ENCODE peak calls at places on chromosomes 1 and 21, in seven cellular contexts. One of them, this sample, is unnamed. For H3K27me3, the result is how much of the 10 kb centered on the place peaks cover.

GRCh38 chr1:153465728-153466625 is 5.5 kb upstream of the S100A7 start:
- DNase-seq in heart right ventricle: peak
- DNase-seq in ovary: peak
- DNase-seq in fibroblast of lung: peak
- DNase-seq in body of pancreas: peak
- DNase-seq in MM.1S: peak
- DNase-seq in prostate gland: no peak
- DNase-seq in this sample: peak

GRCh38 chr1:16122916-16123315 is 33.0 kb downstream of the EPHA2 start:
- DNase-seq in ovary: peak
- DNase-seq in MM.1S: no peak
- DNase-seq in body of pancreas: peak
- DNase-seq in heart right ventricle: no peak
- DNase-seq in prostate gland: no peak
- DNase-seq in fibroblast of lung: peak
- DNase-seq in this sample: no peak

GRCh38 chr1:222187566-222187965 is 360.3 kb downstream of the HHIPL2 start:
- DNase-seq in prostate gland: no peak
- DNase-seq in heart right ventricle: no peak
- DNase-seq in ovary: no peak
- DNase-seq in MM.1S: no peak
- DNase-seq in fibroblast of lung: no peak
- DNase-seq in body of pancreas: no peak
- DNase-seq in this sample: no peak

GRCh38 chr21:42319851-42320602 is 4.8 kb upstream of the TFF3 start:
- DNase-seq in ovary: no peak
- DNase-seq in heart right ventricle: no peak
- DNase-seq in fibroblast of lung: no peak
- DNase-seq in prostate gland: no peak
- DNase-seq in body of pancreas: peak
- DNase-seq in MM.1S: no peak
- DNase-seq in this sample: no peak

GRCh38 chr21:45589686-45590245 is 47.5 kb upstream of the SLC19A1 start:
- DNase-seq in fibroblast of lung: no peak
- DNase-seq in body of pancreas: no peak
- DNase-seq in heart right ventricle: no peak
- DNase-seq in prostate gland: no peak
- DNase-seq in MM.1S: no peak
- DNase-seq in ovary: no peak
- DNase-seq in this sample: no peak

GRCh38 chr1:242129103-242129502 is 130.2 kb upstream of the MAP1LC3C start:
- DNase-seq in body of pancreas: no peak
- DNase-seq in ovary: no peak
- DNase-seq in prostate gland: no peak
- DNase-seq in fibroblast of lung: no peak
- DNase-seq in MM.1S: peak
- DNase-seq in heart right ventricle: no peak
- DNase-seq in this sample: peak

GRCh38 chr1:53622531-53622930 is 116.4 kb downstream of the GLIS1 start:
- DNase-seq in fibroblast of lung: no peak
- DNase-seq in prostate gland: no peak
- DNase-seq in heart right ventricle: no peak
- DNase-seq in body of pancreas: no peak
- DNase-seq in ovary: no peak
- DNase-seq in MM.1S: no peak
- DNase-seq in this sample: no peak

GRCh38 chr1:17611991-17612390 is 72.5 kb downstream of the ARHGEF10L start:
- DNase-seq in heart right ventricle: no peak
- DNase-seq in ovary: no peak
- DNase-seq in body of pancreas: no peak
- DNase-seq in fibroblast of lung: peak
- DNase-seq in prostate gland: no peak
- DNase-seq in MM.1S: no peak
- DNase-seq in this sample: no peak

GRCh38 chr1:58620926-58621325 is 43.9 kb upstream of the TACSTD2 start:
- DNase-seq in heart right ventricle: no peak
- DNase-seq in body of pancreas: no peak
- DNase-seq in fibroblast of lung: no peak
- DNase-seq in prostate gland: no peak
- DNase-seq in MM.1S: no peak
- DNase-seq in ovary: no peak
- DNase-seq in this sample: peak

GRCh38 chr21:38716088-38716487 is 89.6 kb upstream of the ETS2 start:
- DNase-seq in ovary: no peak
- DNase-seq in fibroblast of lung: no peak
- DNase-seq in heart right ventricle: no peak
- DNase-seq in MM.1S: no peak
- DNase-seq in body of pancreas: no peak
- DNase-seq in prostate gland: no peak
- DNase-seq in this sample: no peak

GRCh38 chr1:228168563-228169270 is 3.1 kb downstream of the IBA57 start:
- DNase-seq in heart right ventricle: no peak
- DNase-seq in fibroblast of lung: no peak
- DNase-seq in prostate gland: no peak
- DNase-seq in ovary: no peak
- DNase-seq in MM.1S: no peak
- DNase-seq in body of pancreas: no peak
- DNase-seq in this sample: no peak

GRCh38 chr1:26163684-26164035 is 4.8 kb downstream of the FAM110D start:
- DNase-seq in heart right ventricle: no peak
- DNase-seq in ovary: no peak
- DNase-seq in body of pancreas: no peak
- DNase-seq in MM.1S: no peak
- DNase-seq in prostate gland: no peak
- DNase-seq in fibroblast of lung: no peak
- DNase-seq in this sample: no peak

GRCh38 chr1:156876281-156876680 is 15.6 kb downstream of the NTRK1 start:
- DNase-seq in fibroblast of lung: no peak
- DNase-seq in body of pancreas: no peak
- DNase-seq in prostate gland: no peak
- DNase-seq in heart right ventricle: no peak
- DNase-seq in MM.1S: no peak
- DNase-seq in ovary: no peak
- DNase-seq in this sample: no peak

GRCh38 chr1:149917590-149918144 is at the start of gene SV2A:
- DNase-seq in fibroblast of lung: peak
- DNase-seq in prostate gland: peak
- DNase-seq in ovary: no peak
- DNase-seq in MM.1S: no peak
- DNase-seq in heart right ventricle: no peak
- DNase-seq in body of pancreas: peak
- DNase-seq in this sample: peak

GRCh38 chr1:56329970-56330369 is 249.4 kb downstream of the PLPP3 start:
- DNase-seq in body of pancreas: no peak
- DNase-seq in fibroblast of lung: no peak
- DNase-seq in prostate gland: no peak
- DNase-seq in heart right ventricle: no peak
- DNase-seq in MM.1S: no peak
- DNase-seq in ovary: no peak
- DNase-seq in this sample: no peak

GRCh38 chr1:165543651-165544452 is at the start of gene LRRC52:
- DNase-seq in heart right ventricle: peak
- DNase-seq in prostate gland: peak
- DNase-seq in ovary: peak
- DNase-seq in MM.1S: no peak
- DNase-seq in body of pancreas: peak
- DNase-seq in fibroblast of lung: no peak
- DNase-seq in this sample: peak

GRCh38 chr21:34260598-34260997 is 103.2 kb upstream of the KCNE2 start:
- DNase-seq in MM.1S: no peak
- DNase-seq in ovary: no peak
- DNase-seq in body of pancreas: no peak
- DNase-seq in heart right ventricle: no peak
- DNase-seq in prostate gland: no peak
- DNase-seq in fibroblast of lung: no peak
- DNase-seq in this sample: no peak

DNA sequence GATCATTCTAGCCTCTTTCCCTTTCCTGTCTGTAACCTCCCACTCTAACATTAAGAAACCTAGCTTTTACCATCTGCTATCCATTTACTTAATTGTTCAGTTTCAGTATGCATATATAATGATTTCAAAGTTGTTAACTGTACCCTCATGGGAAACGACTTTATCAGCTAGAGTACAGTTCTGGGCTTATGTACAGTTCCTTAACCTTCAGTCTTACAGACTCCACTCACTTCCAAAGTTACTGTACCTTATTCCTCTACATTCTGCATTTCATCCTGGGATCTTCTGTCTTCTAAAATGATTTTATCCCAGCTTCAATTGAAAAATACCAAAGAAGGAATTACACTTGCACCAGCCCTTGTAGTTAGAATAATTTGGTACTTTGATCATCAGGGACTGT is 108.7 kb upstream of the KCNE2 start:
- DNase-seq in fibroblast of lung: no peak
- DNase-seq in body of pancreas: no peak
- DNase-seq in ovary: no peak
- DNase-seq in heart right ventricle: no peak
- DNase-seq in prostate gland: no peak
- DNase-seq in MM.1S: no peak
- DNase-seq in this sample: no peak
- H3K27me3 ChIP-seq in fibroblast of lung: under half
- H3K27me3 ChIP-seq in body of pancreas: under half
- H3K27me3 ChIP-seq in ovary: under half
- H3K27me3 ChIP-seq in heart right ventricle: under half
- H3K27me3 ChIP-seq in prostate gland: under half
- H3K27me3 ChIP-seq in MM.1S: under half
- H3K27me3 ChIP-seq in this sample: under half

GRCh38 chr1:21559788-21560567 is 50.8 kb downstream of the ALPL start:
- DNase-seq in body of pancreas: no peak
- DNase-seq in MM.1S: no peak
- DNase-seq in heart right ventricle: no peak
- DNase-seq in prostate gland: no peak
- DNase-seq in fibroblast of lung: no peak
- DNase-seq in ovary: no peak
- DNase-seq in this sample: no peak
- H3K27me3 ChIP-seq in body of pancreas: under half
- H3K27me3 ChIP-seq in MM.1S: half or more
- H3K27me3 ChIP-seq in heart right ventricle: under half
- H3K27me3 ChIP-seq in prostate gland: under half
- H3K27me3 ChIP-seq in fibroblast of lung: under half
- H3K27me3 ChIP-seq in ovary: under half
- H3K27me3 ChIP-seq in this sample: under half

GRCh38 chr1:118983558-118984021 is 4.6 kb downstream of the TBX15 start:
- DNase-seq in MM.1S: no peak
- DNase-seq in heart right ventricle: no peak
- DNase-seq in ovary: no peak
- DNase-seq in fibroblast of lung: no peak
- DNase-seq in body of pancreas: no peak
- DNase-seq in prostate gland: no peak
- DNase-seq in this sample: no peak
- H3K27me3 ChIP-seq in MM.1S: under half
- H3K27me3 ChIP-seq in heart right ventricle: half or more
- H3K27me3 ChIP-seq in ovary: under half
- H3K27me3 ChIP-seq in fibroblast of lung: half or more
- H3K27me3 ChIP-seq in body of pancreas: under half
- H3K27me3 ChIP-seq in prostate gland: half or more
- H3K27me3 ChIP-seq in this sample: half or more

GRCh38 chr1:182602945-182603645 is 1.1 kb downstream of the RGS16 start:
- DNase-seq in MM.1S: no peak
- DNase-seq in body of pancreas: no peak
- DNase-seq in prostate gland: no peak
- DNase-seq in ovary: no peak
- DNase-seq in heart right ventricle: no peak
- DNase-seq in fibroblast of lung: no peak
- DNase-seq in this sample: no peak

GRCh38 chr1:182601926-182602325 is 2.3 kb downstream of the RGS16 start:
- DNase-seq in MM.1S: no peak
- DNase-seq in ovary: no peak
- DNase-seq in body of pancreas: no peak
- DNase-seq in prostate gland: no peak
- DNase-seq in fibroblast of lung: no peak
- DNase-seq in heart right ventricle: no peak
- DNase-seq in this sample: no peak

GRCh38 chr1:182604835-182605164 is 611 bp upstream of the RGS16 start:
- DNase-seq in body of pancreas: no peak
- DNase-seq in ovary: no peak
- DNase-seq in prostate gland: no peak
- DNase-seq in heart right ventricle: no peak
- DNase-seq in MM.1S: no peak
- DNase-seq in fibroblast of lung: no peak
- DNase-seq in this sample: no peak

GRCh38 chr1:182603646-182604127 is 502 bp downstream of the RGS16 start:
- DNase-seq in MM.1S: peak
- DNase-seq in heart right ventricle: no peak
- DNase-seq in body of pancreas: peak
- DNase-seq in ovary: no peak
- DNase-seq in prostate gland: no peak
- DNase-seq in fibroblast of lung: peak
- DNase-seq in this sample: peak

DNA sequence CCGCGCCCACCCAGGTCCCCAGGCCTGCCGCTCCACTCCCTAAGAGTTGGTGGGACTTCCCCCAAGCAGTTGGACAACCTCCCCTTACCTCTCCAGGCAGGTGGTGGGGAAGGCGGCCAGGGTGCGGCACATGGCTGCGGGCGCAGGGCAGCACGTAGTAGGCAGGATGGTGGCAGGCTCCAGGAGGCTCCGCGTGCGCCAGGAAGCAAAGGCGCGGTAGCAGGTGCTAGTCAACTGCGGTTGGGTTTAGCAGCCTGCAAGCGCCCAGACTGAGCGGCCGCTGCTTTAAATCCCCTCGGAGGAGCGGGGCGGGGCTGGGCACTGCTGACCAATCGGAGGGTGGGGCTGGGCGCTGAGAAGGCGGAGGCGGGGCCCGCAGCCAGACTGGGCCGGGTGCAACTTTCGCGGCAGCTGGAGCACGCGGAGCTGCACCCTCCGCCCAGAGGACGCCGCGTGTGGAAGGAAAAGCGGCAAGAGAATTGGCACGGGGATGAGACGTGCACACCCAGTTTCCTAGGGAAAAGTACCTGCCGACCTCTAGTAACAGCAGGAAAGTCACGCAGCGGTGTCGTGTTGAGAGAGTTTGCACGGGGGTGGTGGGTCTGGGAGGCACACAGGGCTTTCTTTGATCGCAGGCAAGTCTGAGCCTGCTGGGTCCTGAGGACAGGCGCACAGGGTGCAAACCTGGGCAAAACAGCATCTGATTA is at the start of gene RGS16:
- DNase-seq in heart right ventricle: peak
- DNase-seq in MM.1S: peak
- DNase-seq in body of pancreas: peak
- DNase-seq in prostate gland: peak
- DNase-seq in fibroblast of lung: peak
- DNase-seq in ovary: peak
- DNase-seq in this sample: peak
- H3K27me3 ChIP-seq in heart right ventricle: under half
- H3K27me3 ChIP-seq in MM.1S: under half
- H3K27me3 ChIP-seq in body of pancreas: under half
- H3K27me3 ChIP-seq in prostate gland: under half
- H3K27me3 ChIP-seq in fibroblast of lung: under half
- H3K27me3 ChIP-seq in ovary: under half
- H3K27me3 ChIP-seq in this sample: under half

This sample was measured in hepatocyte.